ENCODE peak calls at places on chromosomes 7 and 10, in seven cellular contexts. J is vagina; B is stimulated activated CD8-positive, alpha-beta memory T cell treated with anti-CD3 and anti-CD28 coated beads, Interleukin-12 subunit alpha, Interleukin-12 subunit beta, amount 100 ng/mL, for 4 hours; Q is kidney epithelial cell; R is occipital lobe; S is NCI-H1092 treated with DMSO at 0.1 percent for 48 hours; E is naive B cell. H is an unnamed sample.

GRCh38 chr10:97612386-97612785 is 20.9 kb downstream of the MORN4 start:
- DNase-seq in Q (no peak), B (no peak), E (no peak), R (no peak), J (no peak), S (no peak), H (no peak)

GRCh38 chr10:61784354-61785131 is 117.0 kb upstream of the ARID5B start:
- DNase-seq in Q (no peak), R (no peak), E (no peak), S (no peak), B (no peak), J (no peak), H (no peak)

GRCh38 chr10:63466168-63466935 is 575 bp upstream of the JMJD1C start:
- DNase-seq in R (peak), S (peak), B (peak), E (no peak), J (no peak), Q (no peak), H (peak)

GRCh38 chr10:57351076-57351475 is 916.6 kb downstream of the IPMK start:
- DNase-seq in E (no peak), R (no peak), J (no peak), B (no peak), Q (no peak), S (no peak), H (no peak)

GRCh38 chr10:93379366-93380042 is 102.6 kb downstream of the MYOF start:
- DNase-seq in B (no peak), Q (no peak), J (no peak), S (no peak), R (no peak), E (no peak), H (no peak)

GRCh38 chr10:28913436-28913835 is 236.1 kb downstream of the BAMBI start:
- DNase-seq in S (no peak), R (no peak), J (no peak), Q (no peak), E (no peak), B (no peak), H (no peak)

GRCh38 chr7:38675500-38676106 is 44.4 kb upstream of the AMPH start:
- DNase-seq in E (no peak), J (no peak), Q (no peak), S (peak), R (no peak), B (no peak), H (no peak)

GRCh38 chr10:19077276-19077675 is 28.7 kb downstream of the MALRD1 start:
- DNase-seq in B (no peak), E (no peak), R (no peak), Q (no peak), J (no peak), S (no peak), H (no peak)

GRCh38 chr10:121935702-121936101 is 7.9 kb upstream of the ATE1 start:
- DNase-seq in B (no peak), S (no peak), Q (no peak), E (no peak), J (no peak), R (no peak), H (no peak)

GRCh38 chr10:35913628-35914027 is 271.5 kb upstream of the FZD8 start:
- DNase-seq in Q (peak), S (no peak), E (no peak), R (no peak), B (no peak), J (no peak), H (no peak)

GRCh38 chr7:117008849-117009531 is 55.7 kb downstream of the ST7 start:
- DNase-seq in Q (peak), E (no peak), R (no peak), J (no peak), B (no peak), S (no peak), H (no peak)

GRCh38 chr10:7965457-7965856 is 89.0 kb upstream of the GATA3 start:
- DNase-seq in S (no peak), R (no peak), Q (no peak), J (no peak), B (no peak), E (no peak), H (no peak)

GRCh38 chr10:103966671-103967432 is at the start of gene SLK:
- DNase-seq in S (peak), Q (no peak), J (no peak), R (peak), B (peak), E (peak), H (peak)

GRCh38 chr10:24080207-24080606 is 128.7 kb upstream of the KIAA1217 start:
- DNase-seq in S (no peak), E (no peak), R (no peak), J (no peak), Q (no peak), B (no peak), H (no peak)

GRCh38 chr10:110691139-110691538 is 47.0 kb downstream of the RBM20 start:
- DNase-seq in J (no peak), R (no peak), E (no peak), S (no peak), B (no peak), Q (no peak), H (no peak)